ENCODE peak calls at places on chromosome 13, in four cellular contexts. One of them, this sample, is unnamed.

GRCh38 chr13:66345988-66346387 is 884.1 kb downstream of the PCDH9 start:
- ATAC-seq in foreskin keratinocyte: no peak
- ATAC-seq in stimulated activated memory B cell treated with anti-CD40 and anti-IgM and Interleukin-4, amounts not matched to agents 10 μg/mL and 1 μg/mL and 100 μg/mL, for 72 hours: no peak
- ATAC-seq in stimulated activated naive B cell treated with anti-CD40 and anti-IgM and Interleukin-4, amounts not matched to agents 10 μg/mL and 1 μg/mL and 100 μg/mL, for 72 hours: no peak
- ATAC-seq in this sample: no peak

GRCh38 chr13:28744656-28745055 is 25.9 kb upstream of the SLC46A3 start:
- ATAC-seq in foreskin keratinocyte: no peak
- ATAC-seq in stimulated activated memory B cell treated with anti-CD40 and anti-IgM and Interleukin-4, amounts not matched to agents 10 μg/mL and 1 μg/mL and 100 μg/mL, for 72 hours: no peak
- ATAC-seq in stimulated activated naive B cell treated with anti-CD40 and anti-IgM and Interleukin-4, amounts not matched to agents 10 μg/mL and 1 μg/mL and 100 μg/mL, for 72 hours: no peak
- ATAC-seq in this sample: no peak

GRCh38 chr13:48066310-48066989 is 28.5 kb downstream of the MED4 start:
- ATAC-seq in foreskin keratinocyte: peak
- ATAC-seq in stimulated activated memory B cell treated with anti-CD40 and anti-IgM and Interleukin-4, amounts not matched to agents 10 μg/mL and 1 μg/mL and 100 μg/mL, for 72 hours: no peak
- ATAC-seq in stimulated activated naive B cell treated with anti-CD40 and anti-IgM and Interleukin-4, amounts not matched to agents 10 μg/mL and 1 μg/mL and 100 μg/mL, for 72 hours: peak
- ATAC-seq in this sample: no peak

GRCh38 chr13:50080158-50080855 is 65.1 kb downstream of the KCNRG start:
- ATAC-seq in foreskin keratinocyte: no peak
- ATAC-seq in stimulated activated memory B cell treated with anti-CD40 and anti-IgM and Interleukin-4, amounts not matched to agents 10 μg/mL and 1 μg/mL and 100 μg/mL, for 72 hours: no peak
- ATAC-seq in stimulated activated naive B cell treated with anti-CD40 and anti-IgM and Interleukin-4, amounts not matched to agents 10 μg/mL and 1 μg/mL and 100 μg/mL, for 72 hours: peak
- ATAC-seq in this sample: no peak

GRCh38 chr13:51532736-51533197 is 51.5 kb upstream of the WDFY2 start:
- ATAC-seq in foreskin keratinocyte: no peak
- ATAC-seq in stimulated activated memory B cell treated with anti-CD40 and anti-IgM and Interleukin-4, amounts not matched to agents 10 μg/mL and 1 μg/mL and 100 μg/mL, for 72 hours: no peak
- ATAC-seq in stimulated activated naive B cell treated with anti-CD40 and anti-IgM and Interleukin-4, amounts not matched to agents 10 μg/mL and 1 μg/mL and 100 μg/mL, for 72 hours: no peak
- ATAC-seq in this sample: peak

GRCh38 chr13:29924951-29925350 is 74.5 kb upstream of the UBL3 start:
- ATAC-seq in foreskin keratinocyte: no peak
- ATAC-seq in stimulated activated memory B cell treated with anti-CD40 and anti-IgM and Interleukin-4, amounts not matched to agents 10 μg/mL and 1 μg/mL and 100 μg/mL, for 72 hours: no peak
- ATAC-seq in stimulated activated naive B cell treated with anti-CD40 and anti-IgM and Interleukin-4, amounts not matched to agents 10 μg/mL and 1 μg/mL and 100 μg/mL, for 72 hours: no peak
- ATAC-seq in this sample: no peak

GRCh38 chr13:74920945-74921725 is 560.8 kb downstream of the TBC1D4 start:
- ATAC-seq in foreskin keratinocyte: no peak
- ATAC-seq in stimulated activated memory B cell treated with anti-CD40 and anti-IgM and Interleukin-4, amounts not matched to agents 10 μg/mL and 1 μg/mL and 100 μg/mL, for 72 hours: peak
- ATAC-seq in stimulated activated naive B cell treated with anti-CD40 and anti-IgM and Interleukin-4, amounts not matched to agents 10 μg/mL and 1 μg/mL and 100 μg/mL, for 72 hours: no peak
- ATAC-seq in this sample: no peak

GRCh38 chr13:45055902-45056648 is 64.2 kb upstream of the GTF2F2 start:
- ATAC-seq in foreskin keratinocyte: peak
- ATAC-seq in stimulated activated memory B cell treated with anti-CD40 and anti-IgM and Interleukin-4, amounts not matched to agents 10 μg/mL and 1 μg/mL and 100 μg/mL, for 72 hours: no peak
- ATAC-seq in stimulated activated naive B cell treated with anti-CD40 and anti-IgM and Interleukin-4, amounts not matched to agents 10 μg/mL and 1 μg/mL and 100 μg/mL, for 72 hours: no peak
- ATAC-seq in this sample: peak

This sample was measured in SK-N-SH treated with all-trans-retinoic acid at 6 μM for 48 hours.